ENCODE peak calls at places on chromosomes 3 and 15, in five cellular contexts. D is suprapubic skin, Y is IMR-90, O is heart left ventricle, P is stomach. K is an unnamed sample.

GRCh38 chr3:122310361-122310760 is 14.7 kb upstream of the CSTA start:
- DNase-seq in Y (no peak), D (no peak), O (no peak), P (no peak), K (no peak)

GRCh38 chr3:177517906-177518305 is 320.6 kb upstream of the TBL1XR1 start:
- DNase-seq in P (no peak), O (no peak), D (no peak), Y (no peak), K (no peak)

GRCh38 chr3:43074901-43075689 is 30.8 kb downstream of the POMGNT2 start:
- DNase-seq in O (no peak), D (no peak), Y (no peak), P (no peak), K (no peak)

GRCh38 chr3:136671921-136672320 is 80.3 kb downstream of the STAG1 start:
- DNase-seq in D (no peak), P (no peak), O (no peak), Y (peak; percentile 79), K (no peak)

GRCh38 chr15:60720493-60721231 is 241.7 kb upstream of the ICE2 start:
- DNase-seq in D (no peak), Y (no peak), O (no peak), P (no peak), K (no peak)

GRCh38 chr3:71581451-71581980 is 2.0 kb downstream of the FOXP1 start:
- DNase-seq in Y (no peak), P (peak; percentile 42), D (peak; percentile 80), O (peak; percentile 51), K (peak; percentile 73)

GRCh38 chr15:60134609-60135008 is 130.5 kb downstream of the FOXB1 start:
- DNase-seq in O (no peak), P (no peak), Y (no peak), D (no peak), K (no peak)

GRCh38 chr3:109944836-109945235 is 607.5 kb upstream of the DPPA4 start:
- DNase-seq in D (no peak), O (no peak), Y (no peak), P (no peak), K (no peak)

GRCh38 chr3:124664804-124665203 is 65.4 kb upstream of the UMPS start:
- DNase-seq in P (peak; percentile 64), Y (no peak), O (no peak), D (no peak), K (no peak)

GRCh38 chr15:70525551-70525950 is 237.8 kb downstream of the UACA start:
- DNase-seq in D (no peak), O (no peak), Y (no peak), P (no peak), K (no peak)

GRCh38 chr3:149374391-149374790 is 3.1 kb downstream of the TM4SF1 start:
- DNase-seq in Y (no peak), D (no peak), O (no peak), P (no peak), K (no peak)

GRCh38 chr3:45817788-45818523 is 21.6 kb upstream of the SLC6A20 start:
- DNase-seq in Y (peak; percentile 99), D (no peak), O (peak; percentile 51), P (peak; percentile 57), K (peak; percentile 73)

GRCh38 chr3:72458365-72458764 is 389.9 kb downstream of the SHQ1 start:
- DNase-seq in O (no peak), P (peak; percentile 43), Y (no peak), D (no peak), K (no peak)

GRCh38 chr3:87052499-87053260 is 61.7 kb upstream of the VGLL3 start:
- DNase-seq in D (no peak), Y (no peak), O (peak; percentile 20), P (no peak), K (no peak)

GRCh38 chr3:17412950-17413530 is 329.4 kb downstream of the TBC1D5 start:
- DNase-seq in Y (peak; percentile 64), D (no peak), O (no peak), P (no peak), K (peak; percentile 54)

GRCh38 chr15:89461386-89461785 is 35.0 kb downstream of the RHCG start:
- DNase-seq in P (no peak), D (no peak), Y (no peak), O (no peak), K (no peak)

GRCh38 chr15:82081904-82082810 is 36.3 kb upstream of the MEX3B start:
- DNase-seq in P (no peak), D (no peak), Y (peak; percentile 93), O (no peak), K (no peak)

GRCh38 chr15:85044251-85044853 is 62.7 kb downstream of the PDE8A start:
- DNase-seq in D (no peak), P (peak; percentile 61), O (peak; percentile 48), Y (peak; percentile 80), K (peak; percentile 48)

GRCh38 chr3:184379375-184380209 is at the start of gene CHRD:
- DNase-seq in D (peak; percentile 77), O (peak; percentile 61), Y (no peak), P (no peak), K (no peak)

GRCh38 chr15:72835289-72835890 is 51.8 kb upstream of the ADPGK start:
- DNase-seq in P (no peak), O (no peak), Y (no peak), D (peak; percentile 24), K (no peak)

GRCh38 chr15:77959094-77959879 is 118.2 kb downstream of the TBC1D2B start:
- DNase-seq in D (peak; percentile 89), O (peak; percentile 77), P (peak; percentile 83), Y (peak; percentile 41), K (peak; percentile 90)

GRCh38 chr15:31607656-31608055 is 281.0 kb downstream of the KLF13 start:
- DNase-seq in D (no peak), O (no peak), P (no peak), Y (peak; percentile 31), K (no peak)

GRCh38 chr15:78323693-78324092 is 16.5 kb upstream of the CRABP1 start:
- DNase-seq in P (no peak), O (no peak), Y (no peak), D (no peak), K (no peak)

GRCh38 chr3:161083131-161083530 is 22.0 kb downstream of the B3GALNT1 start:
- DNase-seq in P (no peak), D (no peak), O (no peak), Y (no peak), K (no peak)

GRCh38 chr3:65190111-65190510 is 502.3 kb upstream of the ADAMTS9 start:
- DNase-seq in Y (no peak), D (no peak), P (no peak), O (no peak), K (no peak)

GRCh38 chr15:75451674-75452363 is at the start of gene SIN3A:
- DNase-seq in O (peak; percentile 100), P (peak; percentile 99), Y (peak; percentile 100), D (peak; percentile 100), K (peak; percentile 100)
- TF ChIP-seq POLR2A in O (peak; percentile 85), P (peak; percentile 54), Y (no peak), D (no peak), K (peak; percentile 67)

GRCh38 chr3:98978068-98978811 is 76.7 kb upstream of the DCBLD2 start:
- DNase-seq in D (no peak), P (no peak), Y (no peak), O (no peak), K (no peak)

GRCh38 chr3:98979296-98979695 is 77.8 kb upstream of the DCBLD2 start:
- DNase-seq in O (no peak), P (no peak), D (no peak), Y (no peak), K (no peak)

GRCh38 chr3:98980915-98981596 is 79.6 kb upstream of the DCBLD2 start:
- DNase-seq in P (no peak), O (no peak), Y (peak; percentile 91), D (no peak), K (no peak)

GRCh38 chr3:98974442-98974841 is 72.9 kb upstream of the DCBLD2 start:
- DNase-seq in Y (no peak), D (no peak), O (no peak), P (no peak), K (no peak)

GRCh38 chr3:98977520-98977919 is 76.0 kb upstream of the DCBLD2 start:
- DNase-seq in Y (peak; percentile 91), P (no peak), D (no peak), O (no peak), K (no peak)
- H3K4me1 ChIP-seq in Y (no peaks in the 10 kb centered on the region), P (no peaks in the 10 kb centered on the region), D (no peaks in the 10 kb centered on the region), O (no peaks in the 10 kb centered on the region), K (no peaks in the 10 kb centered on the region)

GRCh38 chr15:74122403-74123130 is 7.8 kb upstream of the ISLR2 start:
- DNase-seq in O (no peak), P (no peak), D (no peak), Y (no peak), K (no peak)
- H3K27ac ChIP-seq in O (no peak overlapping the region), P (no peak overlapping the region), D (no peak overlapping the region), Y (no peak overlapping the region), K (peak overlapping the region; percentile 72)

GRCh38 chr15:51622269-51623180 is at the start of gene DMXL2:
- DNase-seq in P (peak; percentile 83), O (peak; percentile 92), Y (peak; percentile 85), D (peak; percentile 86), K (peak; percentile 50)
- TF ChIP-seq POLR2A in P (no peak), O (peak; percentile 35), Y (no peak), D (no peak), K (peak; percentile 28)

DNA sequence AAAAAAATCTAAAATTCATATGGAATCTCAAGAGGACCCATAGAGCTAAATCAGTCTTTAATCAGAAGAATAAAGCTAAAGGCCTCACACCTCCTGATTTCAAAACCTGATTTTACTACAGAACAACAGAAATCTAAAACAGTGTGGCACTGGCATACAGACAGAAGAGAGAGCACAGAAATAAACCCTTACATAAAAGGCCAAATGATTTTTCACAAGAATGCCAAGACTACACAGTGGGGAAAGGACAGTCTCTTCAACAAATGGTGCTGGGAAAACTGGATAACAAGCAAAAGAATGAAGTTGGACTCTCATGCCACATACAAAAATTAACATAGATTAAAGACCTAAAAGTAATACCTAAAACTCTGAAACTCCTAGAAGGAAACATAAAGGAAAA is 10.1 kb downstream of the TOP2B start:
- DNase-seq in Y (no peak), O (no peak), P (no peak), D (no peak), K (no peak)
- H3K4me1 ChIP-seq in Y (peaks cover 4% of the 10 kb centered on the region), O (peaks cover 34% of the 10 kb centered on the region), P (peaks cover 70% of the 10 kb centered on the region), D (peaks cover 19% of the 10 kb centered on the region), K (no peaks in the 10 kb centered on the region)

K was measured in Peyer's patch.